ENCODE peak calls at places on chromosomes 4 and X, in four cellular contexts. F, J, B and H are unnamed samples.

GRCh38 chrX:153519569-153520285 is 2.3 kb downstream of the ATP2B3 start:
- DNase-seq in F (no peak), J (no peak), B (no peak), H (no peak)

GRCh38 chr4:126748736-126749135 is 884.0 kb upstream of the INTU start:
- DNase-seq in F (no peak), J (no peak), B (no peak), H (no peak)

GRCh38 chrX:17459008-17459407 is 84.0 kb downstream of the NHS start:
- DNase-seq in F (no peak), J (no peak), B (peak), H (no peak)

GRCh38 chrX:134171661-134172587 is 65.1 kb upstream of the CCDC160 start:
- DNase-seq in F (peak), J (peak), B (no peak), H (peak)

GRCh38 chr4:88759039-88759631 is 61.5 kb upstream of the NAP1L5 start:
- DNase-seq in F (no peak), J (no peak), B (no peak), H (no peak)

GRCh38 chr4:2462218-2462991 is 6.5 kb upstream of the RNF4 start:
- DNase-seq in F (peak), J (peak), B (peak), H (peak)

GRCh38 chr4:71113294-71113693 is 119.8 kb downstream of the DCK start:
- DNase-seq in F (no peak), J (no peak), B (no peak), H (no peak)

GRCh38 chr4:134787315-134787714 is 585.7 kb upstream of the PABPC4L start:
- DNase-seq in F (no peak), J (no peak), B (no peak), H (no peak)

GRCh38 chr4:26215725-26216124 is 105.1 kb upstream of the RBPJ start:
- DNase-seq in F (no peak), J (no peak), B (no peak), H (no peak)

GRCh38 chr4:87306056-87306455 is 16.6 kb downstream of the HSD17B13 start:
- DNase-seq in F (no peak), J (no peak), B (no peak), H (no peak)

GRCh38 chrX:10545882-10546281 is 74.5 kb downstream of the MID1 start:
- DNase-seq in F (no peak), J (no peak), B (no peak), H (no peak)